ENCODE peak calls at places on chromosomes 16 and 17, in seven cellular contexts. Y is stimulated activated CD4-positive, alpha-beta T cell treated with anti-CD3 and anti-CD28 coated beads, Interleukin-15, amount 100 ng/mL, for 24 hours; D is activated CD8-positive, alpha-beta T cell treated with anti-CD3 and anti-CD28 coated beads for 36 hours; P is activated CD4-positive, CD25-positive, alpha-beta regulatory T cell; A is stomach; H is kidney epithelial cell; L is pancreas. J is an unnamed sample.

GRCh38 chr16:57483725-57484514 is 2.4 kb downstream of the DOK4 start:
- DNase-seq in Y (no peak), D (no peak), P (no peak), A (peak), H (no peak), L (no peak), J (peak)

GRCh38 chr17:2981325-2981724 is 82.1 kb downstream of the OR1D5 start:
- DNase-seq in Y (no peak), D (no peak), P (no peak), A (no peak), H (no peak), L (no peak), J (no peak)

GRCh38 chr17:82878545-82878944 is 38.7 kb upstream of the ZNF750 start:
- DNase-seq in Y (no peak), D (no peak), P (no peak), A (no peak), H (no peak), L (no peak), J (no peak)

GRCh38 chr17:65557349-65558310 is 3.8 kb downstream of the AXIN2 start:
- DNase-seq in Y (peak), D (peak), P (no peak), A (no peak), H (peak), L (no peak), J (peak)

GRCh38 chr17:50531428-50532025 is 1.0 kb upstream of the EPN3 start:
- DNase-seq in Y (no peak), D (no peak), P (no peak), A (no peak), H (no peak), L (peak), J (no peak)

GRCh38 chr16:19559242-19559910 is 3.9 kb downstream of the VPS35L start:
- DNase-seq in Y (peak), D (peak), P (no peak), A (no peak), H (no peak), L (no peak), J (peak)

GRCh38 chr16:82133798-82134197 is 36.2 kb downstream of the MPHOSPH6 start:
- DNase-seq in Y (peak), D (peak), P (no peak), A (no peak), H (no peak), L (no peak), J (no peak)

GRCh38 chr17:8160741-8161221 is 2.0 kb downstream of the VAMP2 start:
- DNase-seq in Y (peak), D (peak), P (no peak), A (no peak), H (no peak), L (peak), J (no peak)

GRCh38 chr17:82985973-82986372 is 93.4 kb upstream of the METRNL start:
- DNase-seq in Y (peak), D (peak), P (peak), A (peak), H (peak), L (no peak), J (peak)

GRCh38 chr17:76811028-76811427 is 57.2 kb upstream of the MGAT5B start:
- DNase-seq in Y (no peak), D (no peak), P (no peak), A (no peak), H (no peak), L (no peak), J (no peak)

GRCh38 chr17:8133398-8133797 is 9.5 kb upstream of the HES7 start:
- DNase-seq in Y (no peak), D (no peak), P (no peak), A (no peak), H (no peak), L (peak), J (no peak)

GRCh38 chr16:12063435-12063834 is 86.9 kb downstream of the SNX29 start:
- DNase-seq in Y (no peak), D (no peak), P (no peak), A (no peak), H (no peak), L (no peak), J (no peak)

J was measured in small intestine.